ENCODE peak calls at places on chromosome 4, in five cellular contexts. One of them, this sample, is unnamed.

GRCh38 chr4:167222098-167222497 is 12.2 kb downstream of the SPOCK3 start:
- DNase-seq in activated CD4-positive, alpha-beta T cell treated with anti-CD3 and anti-CD28 coated beads, Interleukin-2, amount 50 U/mL, for 24 hours: no peak
- DNase-seq in K562: no peak
- DNase-seq in astrocyte: no peak
- DNase-seq in activated B cell treated with CpG ODN at 0.5 μM for 24 hours: no peak
- DNase-seq in this sample: no peak

GRCh38 chr4:100695039-100695654 is 177.3 kb upstream of the EMCN start:
- DNase-seq in activated CD4-positive, alpha-beta T cell treated with anti-CD3 and anti-CD28 coated beads, Interleukin-2, amount 50 U/mL, for 24 hours: no peak
- DNase-seq in activated B cell treated with CpG ODN at 0.5 μM for 24 hours: no peak
- DNase-seq in astrocyte: no peak
- DNase-seq in K562: no peak
- DNase-seq in this sample: no peak

GRCh38 chr4:128322986-128323385 is 35.4 kb upstream of the PGRMC2 start:
- DNase-seq in astrocyte: peak
- DNase-seq in activated B cell treated with CpG ODN at 0.5 μM for 24 hours: no peak
- DNase-seq in activated CD4-positive, alpha-beta T cell treated with anti-CD3 and anti-CD28 coated beads, Interleukin-2, amount 50 U/mL, for 24 hours: no peak
- DNase-seq in K562: no peak
- DNase-seq in this sample: no peak

GRCh38 chr4:89660444-89660843 is 176.5 kb downstream of the SNCA start:
- DNase-seq in activated CD4-positive, alpha-beta T cell treated with anti-CD3 and anti-CD28 coated beads, Interleukin-2, amount 50 U/mL, for 24 hours: no peak
- DNase-seq in activated B cell treated with CpG ODN at 0.5 μM for 24 hours: no peak
- DNase-seq in K562: no peak
- DNase-seq in astrocyte: no peak
- DNase-seq in this sample: no peak

GRCh38 chr4:105139646-105140045 is 7.0 kb upstream of the TET2 start:
- DNase-seq in activated CD4-positive, alpha-beta T cell treated with anti-CD3 and anti-CD28 coated beads, Interleukin-2, amount 50 U/mL, for 24 hours: no peak
- DNase-seq in astrocyte: no peak
- DNase-seq in activated B cell treated with CpG ODN at 0.5 μM for 24 hours: no peak
- DNase-seq in K562: no peak
- DNase-seq in this sample: no peak

GRCh38 chr4:74942918-74943253 is 10.0 kb downstream of the PARM1 start:
- DNase-seq in activated CD4-positive, alpha-beta T cell treated with anti-CD3 and anti-CD28 coated beads, Interleukin-2, amount 50 U/mL, for 24 hours: no peak
- DNase-seq in astrocyte: no peak
- DNase-seq in activated B cell treated with CpG ODN at 0.5 μM for 24 hours: no peak
- DNase-seq in K562: no peak
- DNase-seq in this sample: no peak

GRCh38 chr4:78409612-78410202 is 141.9 kb upstream of the ANXA3 start:
- DNase-seq in astrocyte: no peak
- DNase-seq in activated B cell treated with CpG ODN at 0.5 μM for 24 hours: no peak
- DNase-seq in K562: no peak
- DNase-seq in activated CD4-positive, alpha-beta T cell treated with anti-CD3 and anti-CD28 coated beads, Interleukin-2, amount 50 U/mL, for 24 hours: no peak
- DNase-seq in this sample: no peak

GRCh38 chr4:94566420-94566819 is 114.7 kb downstream of the PDLIM5 start:
- DNase-seq in astrocyte: no peak
- DNase-seq in K562: no peak
- DNase-seq in activated CD4-positive, alpha-beta T cell treated with anti-CD3 and anti-CD28 coated beads, Interleukin-2, amount 50 U/mL, for 24 hours: no peak
- DNase-seq in activated B cell treated with CpG ODN at 0.5 μM for 24 hours: no peak
- DNase-seq in this sample: peak

GRCh38 chr4:159010563-159011260 is 92.2 kb upstream of the RAPGEF2 start:
- DNase-seq in activated CD4-positive, alpha-beta T cell treated with anti-CD3 and anti-CD28 coated beads, Interleukin-2, amount 50 U/mL, for 24 hours: no peak
- DNase-seq in activated B cell treated with CpG ODN at 0.5 μM for 24 hours: no peak
- DNase-seq in K562: no peak
- DNase-seq in astrocyte: peak
- DNase-seq in this sample: peak

GRCh38 chr4:54073481-54073880 is 9.1 kb upstream of the CHIC2 start:
- DNase-seq in K562: no peak
- DNase-seq in activated B cell treated with CpG ODN at 0.5 μM for 24 hours: no peak
- DNase-seq in astrocyte: peak
- DNase-seq in activated CD4-positive, alpha-beta T cell treated with anti-CD3 and anti-CD28 coated beads, Interleukin-2, amount 50 U/mL, for 24 hours: no peak
- DNase-seq in this sample: no peak

GRCh38 chr4:83392562-83392961 is 57.9 kb upstream of the HPSE start:
- DNase-seq in activated CD4-positive, alpha-beta T cell treated with anti-CD3 and anti-CD28 coated beads, Interleukin-2, amount 50 U/mL, for 24 hours: no peak
- DNase-seq in astrocyte: no peak
- DNase-seq in activated B cell treated with CpG ODN at 0.5 μM for 24 hours: no peak
- DNase-seq in K562: no peak
- DNase-seq in this sample: no peak

GRCh38 chr4:113469023-113469390 is 292.5 kb downstream of the CAMK2D start:
- DNase-seq in activated CD4-positive, alpha-beta T cell treated with anti-CD3 and anti-CD28 coated beads, Interleukin-2, amount 50 U/mL, for 24 hours: no peak
- DNase-seq in K562: no peak
- DNase-seq in activated B cell treated with CpG ODN at 0.5 μM for 24 hours: no peak
- DNase-seq in astrocyte: no peak
- DNase-seq in this sample: no peak

GRCh38 chr4:186621959-186622553 is 66.7 kb upstream of the MTNR1A start:
- DNase-seq in astrocyte: peak
- DNase-seq in activated B cell treated with CpG ODN at 0.5 μM for 24 hours: no peak
- DNase-seq in K562: no peak
- DNase-seq in activated CD4-positive, alpha-beta T cell treated with anti-CD3 and anti-CD28 coated beads, Interleukin-2, amount 50 U/mL, for 24 hours: no peak
- DNase-seq in this sample: no peak

GRCh38 chr4:169335331-169335730 is 64.6 kb upstream of the SH3RF1 start:
- DNase-seq in astrocyte: peak
- DNase-seq in activated CD4-positive, alpha-beta T cell treated with anti-CD3 and anti-CD28 coated beads, Interleukin-2, amount 50 U/mL, for 24 hours: no peak
- DNase-seq in activated B cell treated with CpG ODN at 0.5 μM for 24 hours: no peak
- DNase-seq in K562: no peak
- DNase-seq in this sample: no peak

GRCh38 chr4:182645511-182645910 is 271.7 kb downstream of the DCTD start:
- DNase-seq in activated CD4-positive, alpha-beta T cell treated with anti-CD3 and anti-CD28 coated beads, Interleukin-2, amount 50 U/mL, for 24 hours: no peak
- DNase-seq in activated B cell treated with CpG ODN at 0.5 μM for 24 hours: no peak
- DNase-seq in astrocyte: no peak
- DNase-seq in K562: no peak
- DNase-seq in this sample: no peak

GRCh38 chr4:146232131-146232722 is 17.9 kb downstream of the REELD1 start:
- DNase-seq in K562: no peak
- DNase-seq in activated B cell treated with CpG ODN at 0.5 μM for 24 hours: no peak
- DNase-seq in astrocyte: no peak
- DNase-seq in activated CD4-positive, alpha-beta T cell treated with anti-CD3 and anti-CD28 coated beads, Interleukin-2, amount 50 U/mL, for 24 hours: no peak
- DNase-seq in this sample: no peak

This sample was measured in HuH-7.